ENCODE peak calls at places on chromosomes 4 and X, in six cellular contexts. C is endothelial cell of umbilical vein, Q is K562, F is esophagus squamous epithelium, V is upper lobe of left lung, H is ovary. S is an unnamed sample.

GRCh38 chr4:153427363-153428071 is 38.6 kb upstream of the TMEM131L start:
- DNase-seq in H (no peak), C (no peak), Q (no peak), V (no peak), F (no peak), S (no peak)

GRCh38 chrX:16671005-16671404 is 21.0 kb downstream of the S100G start:
- DNase-seq in C (peak; percentile 56), Q (peak; percentile 42), V (no peak), H (no peak), F (no peak), S (no peak)

GRCh38 chrX:130523460-130524394 is 121.9 kb downstream of the RBMX2 start:
- DNase-seq in Q (peak; percentile 80), F (no peak), C (peak; percentile 15), V (peak; percentile 50), H (peak; percentile 12), S (no peak)

GRCh38 chrX:107107459-107107858 is 11.2 kb downstream of the RBM41 start:
- DNase-seq in H (no peak), V (no peak), Q (no peak), C (no peak), F (no peak), S (no peak)

GRCh38 chrX:6021316-6022091 is 207.2 kb downstream of the NLGN4X start:
- DNase-seq in F (no peak), H (no peak), Q (no peak), C (no peak), V (no peak), S (no peak)

GRCh38 chrX:56797966-56798711 is 69.1 kb downstream of the NBDY start:
- DNase-seq in C (no peak), F (no peak), V (no peak), H (no peak), Q (no peak), S (peak; percentile 70)

GRCh38 chr4:142329304-142329703 is 516.8 kb downstream of the INPP4B start:
- DNase-seq in H (no peak), V (no peak), C (no peak), Q (no peak), F (no peak), S (no peak)

GRCh38 chr4:36320130-36320902 is 38.9 kb downstream of the DTHD1 start:
- DNase-seq in V (no peak), Q (no peak), H (no peak), C (no peak), F (no peak), S (no peak)

GRCh38 chr4:107906458-107907100 is 24.8 kb upstream of the CYP2U1 start:
- DNase-seq in C (no peak), Q (no peak), V (no peak), H (no peak), F (no peak), S (no peak)

GRCh38 chrX:138011461-138011860 is 445.5 kb downstream of the ZIC3 start:
- DNase-seq in F (no peak), V (no peak), Q (no peak), H (no peak), C (no peak), S (no peak)

GRCh38 chrX:12997898-12998687 is 23.2 kb downstream of the TMSB4X start:
- DNase-seq in F (no peak), C (peak; percentile 32), V (no peak), H (no peak), Q (no peak), S (no peak)

GRCh38 chr4:144645621-144646522 is at the start of gene HHIP:
- DNase-seq in F (no peak), H (peak; percentile 41), V (peak; percentile 92), Q (no peak), C (peak; percentile 88), S (peak; percentile 47)

GRCh38 chrX:50180073-50180940 is 20.5 kb downstream of the AKAP4 start:
- DNase-seq in C (no peak), Q (peak; percentile 66), V (no peak), F (no peak), H (no peak), S (peak; percentile 47)

GRCh38 chrX:140733766-140734342 is 24.3 kb downstream of the LINC00632 start:
- DNase-seq in F (no peak), Q (peak; percentile 22), C (peak; percentile 11), V (no peak), H (no peak), S (no peak)

GRCh38 chrX:36961590-36961989 is 46.6 kb upstream of the FAM47C start:
- DNase-seq in H (no peak), Q (no peak), V (no peak), C (no peak), F (no peak), S (peak; percentile 52)

GRCh38 chr4:152392079-152392478 is 143.8 kb downstream of the FBXW7 start:
- DNase-seq in F (no peak), Q (no peak), H (no peak), C (no peak), V (no peak), S (no peak)

GRCh38 chr4:56238251-56238650 is 149.0 kb downstream of the AASDH start:
- DNase-seq in H (no peak), Q (no peak), C (no peak), V (no peak), F (no peak), S (no peak)

GRCh38 chr4:47002593-47002992 is 9.2 kb upstream of the GABRA4 start:
- DNase-seq in Q (no peak), V (no peak), H (no peak), F (no peak), C (no peak), S (no peak)

GRCh38 chrX:100477949-100478348 is 67.9 kb upstream of the PCDH19 start:
- DNase-seq in H (no peak), Q (no peak), V (no peak), F (no peak), C (no peak), S (no peak)

GRCh38 chr4:71872767-71873422 is 89.0 kb upstream of the GC start:
- DNase-seq in H (no peak), V (no peak), F (no peak), C (no peak), Q (no peak), S (no peak)

GRCh38 chr4:78155616-78156105 is 98.5 kb downstream of the FRAS1 start:
- DNase-seq in V (no peak), F (no peak), C (no peak), H (no peak), Q (no peak), S (no peak)

GRCh38 chr4:101256222-101256621 is 91.1 kb downstream of the PPP3CA start:
- DNase-seq in C (peak; percentile 92), H (no peak), F (no peak), V (no peak), Q (no peak), S (no peak)

GRCh38 chr4:243407-243806 is 61.9 kb downstream of the ZNF732 start:
- DNase-seq in F (no peak), H (no peak), C (no peak), V (no peak), Q (no peak), S (no peak)

GRCh38 chr4:147367841-147368385 is 113.0 kb upstream of the EDNRA start:
- DNase-seq in F (no peak), C (no peak), H (no peak), V (no peak), Q (no peak), S (no peak)

GRCh38 chr4:29153642-29154041 is 1566.5 kb upstream of the PCDH7 start:
- DNase-seq in Q (no peak), V (no peak), C (peak; percentile 97), H (no peak), F (no peak), S (no peak)

GRCh38 chrX:40931921-40932320 is 153.3 kb upstream of the USP9X start:
- DNase-seq in Q (no peak), H (no peak), F (no peak), C (no peak), V (no peak), S (no peak)

GRCh38 chr4:3112241-3112978 is 37.9 kb downstream of the HTT start:
- DNase-seq in V (no peak), H (no peak), Q (no peak), C (peak; percentile 39), F (no peak), S (no peak)

DNA sequence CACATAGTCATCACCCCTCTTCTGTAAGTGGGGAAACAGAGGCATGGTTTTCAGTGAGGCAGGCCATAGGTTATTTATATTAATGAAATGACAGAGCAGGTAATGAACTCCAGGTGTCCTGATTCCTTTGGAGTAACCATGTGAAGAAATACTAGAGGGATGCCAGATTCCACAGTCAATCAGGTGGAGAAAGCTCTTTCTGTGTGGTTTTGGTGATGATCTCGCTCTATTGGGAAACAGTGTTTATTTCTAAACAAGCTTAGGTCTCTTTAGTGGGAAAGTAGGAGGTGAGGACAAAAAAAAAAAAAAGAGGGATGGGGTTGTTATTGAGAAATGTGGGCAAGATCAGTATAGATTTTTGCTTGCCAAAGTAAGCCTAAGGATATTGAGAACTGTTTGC is 12.2 kb downstream of the DOCK11 start:
- DNase-seq in H (no peak), C (no peak), Q (no peak), V (no peak), F (no peak), S (no peak)
- H3K4me1 ChIP-seq in H (no peaks in the 10 kb centered on the region), C (no peaks in the 10 kb centered on the region), Q (peaks cover 13% of the 10 kb centered on the region), V (no peaks in the 10 kb centered on the region), F (peaks cover 14% of the 10 kb centered on the region), S (no peaks in the 10 kb centered on the region)

GRCh38 chrX:153782324-153782723 is 1.5 kb downstream of the SRPK3 start:
- DNase-seq in V (no peak), H (no peak), F (no peak), C (no peak), Q (no peak), S (no peak)
- TF ChIP-seq CTCF in V (no peak), H (no peak), F (no peak), C (no peak), Q (peak; percentile 42), S (no peak)

DNA sequence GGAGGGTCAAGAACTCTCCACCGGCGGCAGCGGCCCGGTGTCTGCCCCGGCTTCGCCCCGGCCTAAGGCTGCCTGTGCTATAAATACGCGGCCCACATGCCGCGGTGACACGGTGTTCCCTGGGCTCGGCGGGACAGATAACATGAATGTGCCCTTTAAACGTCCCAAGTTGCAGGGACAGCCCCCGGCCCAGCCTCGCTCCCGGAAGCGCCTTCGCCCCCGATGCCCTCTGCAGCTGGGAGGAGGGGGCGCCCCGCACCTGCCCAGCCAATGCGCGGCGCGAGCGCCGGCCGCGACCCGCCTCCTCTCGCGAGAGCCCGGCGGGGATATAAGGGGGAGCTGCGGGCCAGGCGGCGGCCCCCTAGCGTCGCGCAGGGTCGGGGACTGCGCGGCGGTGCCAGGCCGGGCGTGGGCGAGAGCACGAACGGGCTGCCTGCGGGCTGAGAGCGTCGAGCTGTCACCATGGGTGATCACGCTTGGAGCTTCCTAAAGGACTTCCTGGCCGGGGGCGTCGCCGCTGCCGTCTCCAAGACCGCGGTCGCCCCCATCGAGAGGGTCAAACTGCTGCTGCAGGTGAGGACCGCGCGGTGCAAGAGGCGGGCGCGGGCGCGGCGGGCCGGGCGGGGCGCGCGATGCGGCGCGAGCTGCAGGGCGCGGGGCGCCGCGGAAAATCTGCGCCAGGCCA is at the start of gene SLC25A4:
- DNase-seq in Q (peak; percentile 94), F (peak; percentile 34), V (peak; percentile 97), C (peak; percentile 77), H (peak; percentile 86), S (peak; percentile 89)
- TF ChIP-seq POLR2A in Q (peak; percentile 90), F (peak; percentile 92), V (peak; percentile 93), C (peak; percentile 93), H (peak; percentile 84), S (peak; percentile 99)

DNA sequence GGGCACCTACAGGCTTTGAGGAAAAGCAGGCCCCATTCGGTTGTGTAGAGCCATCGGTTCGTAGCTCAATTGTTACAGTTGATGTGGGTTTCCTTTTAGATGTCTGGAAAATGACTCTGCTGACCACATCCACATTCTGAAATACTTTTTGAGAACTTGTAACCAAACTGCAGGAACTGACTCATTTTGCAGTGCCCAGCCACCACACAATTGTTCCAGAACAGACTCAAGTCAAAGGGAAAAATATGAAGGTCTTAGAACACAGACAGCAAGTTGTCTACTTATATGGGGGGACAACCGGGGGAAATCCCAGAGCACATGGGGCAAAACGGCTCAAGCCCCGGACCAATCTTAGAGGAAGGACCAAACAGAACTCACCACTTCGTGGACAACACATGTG is 557.6 kb upstream of the DIPK2B start:
- DNase-seq in Q (no peak), H (no peak), F (no peak), V (no peak), C (peak; percentile 86), S (no peak)
- H3K4me1 ChIP-seq in Q (no peaks in the 10 kb centered on the region), H (peaks cover 2% of the 10 kb centered on the region), F (peaks cover 73% of the 10 kb centered on the region), V (peaks cover 60% of the 10 kb centered on the region), C (peaks cover 90% of the 10 kb centered on the region), S (no peaks in the 10 kb centered on the region)